ENCODE peak calls at places on chromosomes 7 and 10, in seven cellular contexts. B, X, H, O, S, G and K are unnamed samples.

GRCh38 chr7:85130702-85131101 is 56.2 kb downstream of the SEMA3D start:
- DNase-seq in B (no peak), H (no peak), O (peak), X (no peak), S (no peak), G (no peak), K (no peak)

GRCh38 chr7:90211391-90212148 is at the start of gene STEAP2:
- DNase-seq in G (peak), B (peak), X (no peak), O (peak), H (no peak), S (peak), K (peak)

GRCh38 chr7:157037635-157038034 is 27.2 kb upstream of the MNX1 start:
- DNase-seq in X (no peak), H (no peak), S (no peak), B (no peak), G (peak), O (no peak), K (no peak)

GRCh38 chr10:131790021-131790420 is 110.8 kb upstream of the PPP2R2D start:
- DNase-seq in B (no peak), S (no peak), G (peak), H (no peak), X (no peak), O (no peak), K (no peak)

GRCh38 chr10:72888151-72888638 is 5.3 kb upstream of the OIT3 start:
- DNase-seq in G (no peak), O (no peak), S (no peak), B (no peak), H (no peak), X (no peak), K (no peak)

GRCh38 chr7:98357751-98358161 is 43.1 kb downstream of the BAIAP2L1 start:
- DNase-seq in O (no peak), H (no peak), S (no peak), X (no peak), G (no peak), B (no peak), K (no peak)

GRCh38 chr7:2886900-2887299 is 42.8 kb upstream of the GNA12 start:
- DNase-seq in B (peak), O (peak), H (peak), X (no peak), G (no peak), S (peak), K (no peak)

GRCh38 chr7:150909192-150909591 is 56.9 kb downstream of the AOC1 start:
- DNase-seq in B (no peak), H (no peak), S (no peak), G (no peak), O (no peak), X (no peak), K (no peak)

GRCh38 chr10:37681617-37681999 is 175.8 kb downstream of the ZNF248 start:
- DNase-seq in S (no peak), X (no peak), B (no peak), H (no peak), G (no peak), O (no peak), K (no peak)